ENCODE peak calls at places on chromosome 1, in four cellular contexts. J is cardiac muscle cell, O is cardiac fibroblast, V is ovary. T is an unnamed sample.

GRCh38 chr1:179586107-179586823 is 5.4 kb upstream of the TDRD5 start:
- DNase-seq in J (peak; percentile 76), O (peak; percentile 31), V (peak; percentile 54), T (peak; percentile 82)

GRCh38 chr1:32724678-32725594 is 22.4 kb upstream of the SYNC start:
- DNase-seq in J (peak; percentile 93), O (peak; percentile 95), V (peak; percentile 49), T (no peak)

GRCh38 chr1:165717918-165718515 is 19.7 kb upstream of the ALDH9A1 start:
- DNase-seq in J (peak; percentile 79), O (peak; percentile 83), V (no peak), T (peak; percentile 60)

GRCh38 chr1:41925712-41926111 is 7.0 kb upstream of the HIVEP3 start:
- DNase-seq in J (peak; percentile 49), O (peak; percentile 41), V (no peak), T (peak; percentile 28)

GRCh38 chr1:115515270-115515669 is 126.5 kb upstream of the VANGL1 start:
- DNase-seq in J (no peak), O (no peak), V (no peak), T (no peak)

GRCh38 chr1:9787702-9788101 is 36.1 kb downstream of the CLSTN1 start:
- DNase-seq in J (no peak), O (no peak), V (no peak), T (no peak)

GRCh38 chr1:46248122-46248920 is 758 bp downstream of the RAD54L start:
- DNase-seq in J (no peak), O (peak; percentile 28), V (peak; percentile 61), T (peak; percentile 45)

GRCh38 chr1:149849947-149850360 is 49.4 kb upstream of the BOLA1 start:
- DNase-seq in J (peak; percentile 12), O (peak; percentile 33), V (no peak), T (no peak)

GRCh38 chr1:111754964-111755320 is 759 bp upstream of the DDX20 start:
- DNase-seq in J (peak; percentile 84), O (peak; percentile 79), V (peak; percentile 55), T (peak; percentile 68)